ENCODE peak calls at places on chromosome 15, in six cellular contexts. I, Y, N, Z, U and W are unnamed samples.

GRCh38 chr15:75145027-75145841 is 56.4 kb upstream of the C15orf39 start:
- DNase-seq in I (no peak), Y (no peak), N (no peak), Z (no peak), U (no peak), W (peak)

GRCh38 chr15:61764141-61764540 is 296.1 kb downstream of the VPS13C start:
- DNase-seq in I (no peak), Y (no peak), N (no peak), Z (no peak), U (no peak), W (no peak)

GRCh38 chr15:29921130-29921601 is 98.9 kb upstream of the TJP1 start:
- DNase-seq in I (peak), Y (no peak), N (no peak), Z (peak), U (no peak), W (peak)

GRCh38 chr15:40803688-40804087 is 3.2 kb upstream of the ZFYVE19 start:
- DNase-seq in I (no peak), Y (no peak), N (no peak), Z (no peak), U (no peak), W (no peak)

GRCh38 chr15:41585140-41586047 is 26.4 kb downstream of the TYRO3 start:
- DNase-seq in I (no peak), Y (no peak), N (no peak), Z (peak), U (peak), W (no peak)

GRCh38 chr15:96264351-96264798 is 66.1 kb upstream of the NR2F2 start:
- DNase-seq in I (no peak), Y (no peak), N (no peak), Z (peak), U (no peak), W (no peak)

GRCh38 chr15:25439456-25439836 is 622 bp upstream of the UBE3A start:
- DNase-seq in I (no peak), Y (no peak), N (peak), Z (peak), U (no peak), W (no peak)

GRCh38 chr15:96329403-96329981 is 1.0 kb upstream of the NR2F2 start:
- DNase-seq in I (peak), Y (no peak), N (no peak), Z (no peak), U (no peak), W (no peak)

GRCh38 chr15:60389261-60390077 is 8.3 kb downstream of the ANXA2 start:
- DNase-seq in I (no peak), Y (no peak), N (no peak), Z (peak), U (no peak), W (no peak)

GRCh38 chr15:93028632-93029612 is 60.1 kb downstream of the RGMA start:
- DNase-seq in I (peak), Y (no peak), N (no peak), Z (peak), U (peak), W (peak)

GRCh38 chr15:52069559-52069958 is 43.0 kb downstream of the BCL2L10 start:
- DNase-seq in I (no peak), Y (no peak), N (no peak), Z (peak), U (no peak), W (no peak)

GRCh38 chr15:66569461-66570137 is 3.8 kb upstream of the LCTL start:
- DNase-seq in I (no peak), Y (no peak), N (no peak), Z (no peak), U (no peak), W (no peak)

GRCh38 chr15:91124155-91124554 is 24.1 kb downstream of the SV2B start:
- DNase-seq in I (no peak), Y (no peak), N (no peak), Z (no peak), U (no peak), W (no peak)

GRCh38 chr15:51083641-51084040 is 11.1 kb downstream of the TNFAIP8L3 start:
- DNase-seq in I (no peak), Y (no peak), N (no peak), Z (no peak), U (no peak), W (no peak)

GRCh38 chr15:90552162-90552928 is 22.6 kb downstream of the CRTC3 start:
- DNase-seq in I (no peak), Y (no peak), N (no peak), Z (no peak), U (no peak), W (no peak)

GRCh38 chr15:74337607-74338211 is 29.7 kb downstream of the CYP11A1 start:
- DNase-seq in I (peak), Y (no peak), N (no peak), Z (no peak), U (no peak), W (peak)

GRCh38 chr15:98443483-98443882 is 204.9 kb upstream of the IGF1R start:
- DNase-seq in I (no peak), Y (no peak), N (no peak), Z (no peak), U (no peak), W (no peak)

GRCh38 chr15:70488941-70489848 is 274.2 kb downstream of the UACA start:
- DNase-seq in I (no peak), Y (no peak), N (no peak), Z (no peak), U (peak), W (no peak)

GRCh38 chr15:90558182-90558581 is 28.5 kb downstream of the CRTC3 start:
- DNase-seq in I (no peak), Y (no peak), N (no peak), Z (no peak), U (no peak), W (no peak)

GRCh38 chr15:97129684-97130083 is 799.2 kb downstream of the NR2F2 start:
- DNase-seq in I (no peak), Y (no peak), N (no peak), Z (no peak), U (no peak), W (no peak)

GRCh38 chr15:41849204-41849603 is 10.6 kb downstream of the PLA2G4B start:
- DNase-seq in I (no peak), Y (no peak), N (no peak), Z (peak), U (no peak), W (no peak)

GRCh38 chr15:77944002-77944867 is 133.3 kb downstream of the TBC1D2B start:
- DNase-seq in I (peak), Y (peak), N (peak), Z (peak), U (peak), W (no peak)

GRCh38 chr15:36527512-36528162 is 51.8 kb upstream of the CDIN1 start:
- DNase-seq in I (no peak), Y (no peak), N (no peak), Z (no peak), U (no peak), W (no peak)

GRCh38 chr15:26023231-26023630 is 160.1 kb upstream of the ATP10A start:
- DNase-seq in I (no peak), Y (no peak), N (no peak), Z (no peak), U (no peak), W (no peak)

GRCh38 chr15:101027273-101027901 is 108.2 kb downstream of the LRRK1 start:
- DNase-seq in I (peak), Y (no peak), N (no peak), Z (no peak), U (no peak), W (peak)

GRCh38 chr15:83746231-83746630 is 92.3 kb downstream of the ADAMTSL3 start:
- DNase-seq in I (no peak), Y (no peak), N (no peak), Z (peak), U (no peak), W (no peak)

GRCh38 chr15:83747718-83748110 is 93.8 kb downstream of the ADAMTSL3 start:
- DNase-seq in I (no peak), Y (no peak), N (no peak), Z (no peak), U (no peak), W (no peak)

GRCh38 chr15:83745771-83746170 is 91.8 kb downstream of the ADAMTSL3 start:
- DNase-seq in I (no peak), Y (no peak), N (no peak), Z (no peak), U (no peak), W (no peak)

GRCh38 chr15:83747050-83747717 is 93.3 kb downstream of the ADAMTSL3 start:
- DNase-seq in I (no peak), Y (no peak), N (no peak), Z (peak), U (no peak), W (no peak)
- TF ChIP-seq CTCF in I (peak), Y (peak), N (no peak), Z (peak), U (no peak), W (peak)

DNA sequence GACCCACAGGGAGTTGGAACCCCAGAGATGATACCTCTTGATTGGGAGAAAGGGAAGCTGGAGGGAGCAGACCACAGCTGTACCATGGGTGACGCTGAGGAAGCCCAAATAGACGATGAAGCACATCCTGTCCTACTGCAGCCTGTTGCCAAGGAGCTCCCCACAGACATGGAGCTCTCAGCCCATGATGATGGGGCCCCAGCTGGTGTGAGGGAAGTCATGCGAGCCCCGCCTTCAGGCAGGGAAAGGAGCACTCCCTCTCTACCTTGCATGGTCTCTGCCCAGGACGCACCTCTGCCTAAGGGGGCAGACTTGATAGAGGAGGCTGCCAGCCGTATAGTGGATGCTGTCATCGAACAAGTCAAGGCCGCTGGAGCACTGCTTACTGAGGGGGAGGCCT is 201.1 kb downstream of the AKAP13 start:
- DNase-seq in I (peak), Y (no peak), N (peak), Z (no peak), U (peak), W (no peak)
- TF ChIP-seq CTCF in I (no peak), Y (no peak), N (no peak), Z (no peak), U (no peak), W (no peak)

GRCh38 chr15:32852771-32853170 is 135.0 kb downstream of the GREM1 start:
- DNase-seq in I (no peak), Y (no peak), N (no peak), Z (no peak), U (no peak), W (no peak)

GRCh38 chr15:32856753-32857152 is 138.9 kb downstream of the GREM1 start:
- DNase-seq in I (no peak), Y (no peak), N (no peak), Z (no peak), U (no peak), W (no peak)

GRCh38 chr15:32853667-32854066 is 135.9 kb downstream of the GREM1 start:
- DNase-seq in I (no peak), Y (no peak), N (no peak), Z (no peak), U (no peak), W (no peak)

GRCh38 chr15:32857732-32858131 is 139.9 kb downstream of the GREM1 start:
- DNase-seq in I (no peak), Y (no peak), N (no peak), Z (no peak), U (no peak), W (no peak)

GRCh38 chr15:32855942-32856341 is 138.1 kb downstream of the GREM1 start:
- DNase-seq in I (no peak), Y (no peak), N (no peak), Z (peak), U (no peak), W (no peak)
- TF ChIP-seq CTCF in I (no peak), Y (no peak), N (no peak), Z (no peak), U (no peak), W (no peak)

DNA sequence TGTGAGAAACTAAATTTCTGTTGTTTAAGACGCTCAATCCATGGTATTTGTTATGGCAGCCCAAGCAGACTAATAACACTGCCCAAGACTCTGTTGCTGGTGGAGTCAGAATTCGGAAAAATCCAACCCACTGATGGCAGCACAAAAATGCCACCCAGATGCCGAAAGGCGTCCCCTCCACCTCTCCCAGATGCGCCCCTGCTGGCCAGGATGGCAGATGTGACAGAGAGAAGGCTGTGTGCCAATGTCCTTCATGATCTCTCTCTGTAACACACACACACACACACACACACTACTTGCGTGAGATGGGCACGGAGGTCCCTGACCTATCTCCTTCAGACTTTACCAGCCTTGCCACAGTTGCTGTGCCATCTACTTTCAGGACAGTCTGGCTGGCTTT is 10.9 kb upstream of the LYSMD4 start:
- DNase-seq in I (no peak), Y (no peak), N (no peak), Z (no peak), U (no peak), W (no peak)
- TF ChIP-seq CTCF in I (no peak), Y (no peak), N (peak), Z (no peak), U (no peak), W (no peak)

GRCh38 chr15:80916056-80916455 is 73.6 kb downstream of the MESD start:
- DNase-seq in I (no peak), Y (no peak), N (no peak), Z (no peak), U (no peak), W (no peak)

GRCh38 chr15:80918440-80918839 is 71.2 kb downstream of the MESD start:
- DNase-seq in I (no peak), Y (no peak), N (no peak), Z (peak), U (no peak), W (no peak)

GRCh38 chr15:80913541-80913940 is 76.1 kb downstream of the MESD start:
- DNase-seq in I (no peak), Y (no peak), N (no peak), Z (no peak), U (no peak), W (no peak)

GRCh38 chr15:80912673-80913072 is 76.9 kb downstream of the MESD start:
- DNase-seq in I (no peak), Y (no peak), N (no peak), Z (no peak), U (no peak), W (no peak)

GRCh38 chr15:80915462-80915861 is 74.2 kb downstream of the MESD start:
- DNase-seq in I (no peak), Y (no peak), N (no peak), Z (no peak), U (no peak), W (no peak)
- TF ChIP-seq CTCF in I (no peak), Y (no peak), N (no peak), Z (no peak), U (no peak), W (no peak)

GRCh38 chr15:80730931-80731330 is 35.8 kb downstream of the ABHD17C start:
- DNase-seq in I (no peak), Y (no peak), N (no peak), Z (no peak), U (no peak), W (no peak)

GRCh38 chr15:80735344-80735743 is 40.2 kb downstream of the ABHD17C start:
- DNase-seq in I (no peak), Y (no peak), N (no peak), Z (no peak), U (no peak), W (no peak)

GRCh38 chr15:80730395-80730794 is 35.3 kb downstream of the ABHD17C start:
- DNase-seq in I (no peak), Y (no peak), N (no peak), Z (no peak), U (no peak), W (no peak)

GRCh38 chr15:80732148-80732547 is 37.0 kb downstream of the ABHD17C start:
- DNase-seq in I (no peak), Y (no peak), N (no peak), Z (no peak), U (no peak), W (no peak)

DNA sequence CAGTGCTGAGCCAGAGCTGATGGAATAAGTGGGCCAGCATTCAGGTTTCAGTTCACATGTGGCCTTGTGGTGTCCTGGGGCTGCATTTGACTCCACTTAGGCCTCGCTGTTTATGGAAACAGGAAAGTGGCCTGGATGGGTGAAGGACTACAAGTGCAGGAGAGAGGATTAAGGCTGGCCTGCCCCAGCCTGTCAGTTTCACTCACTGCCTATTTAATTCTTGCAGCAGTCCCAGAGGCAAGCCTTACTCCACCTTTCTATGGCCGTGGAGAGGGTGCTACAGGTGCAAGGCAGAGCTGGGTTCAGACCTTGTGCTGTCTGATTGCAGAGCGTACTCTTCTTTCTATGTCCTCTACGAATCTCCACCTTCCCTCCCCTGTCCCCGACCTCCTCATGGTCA is 37.7 kb downstream of the ABHD17C start:
- DNase-seq in I (no peak), Y (no peak), N (no peak), Z (no peak), U (no peak), W (no peak)
- TF ChIP-seq CTCF in I (no peak), Y (no peak), N (no peak), Z (no peak), U (no peak), W (no peak)

DNA sequence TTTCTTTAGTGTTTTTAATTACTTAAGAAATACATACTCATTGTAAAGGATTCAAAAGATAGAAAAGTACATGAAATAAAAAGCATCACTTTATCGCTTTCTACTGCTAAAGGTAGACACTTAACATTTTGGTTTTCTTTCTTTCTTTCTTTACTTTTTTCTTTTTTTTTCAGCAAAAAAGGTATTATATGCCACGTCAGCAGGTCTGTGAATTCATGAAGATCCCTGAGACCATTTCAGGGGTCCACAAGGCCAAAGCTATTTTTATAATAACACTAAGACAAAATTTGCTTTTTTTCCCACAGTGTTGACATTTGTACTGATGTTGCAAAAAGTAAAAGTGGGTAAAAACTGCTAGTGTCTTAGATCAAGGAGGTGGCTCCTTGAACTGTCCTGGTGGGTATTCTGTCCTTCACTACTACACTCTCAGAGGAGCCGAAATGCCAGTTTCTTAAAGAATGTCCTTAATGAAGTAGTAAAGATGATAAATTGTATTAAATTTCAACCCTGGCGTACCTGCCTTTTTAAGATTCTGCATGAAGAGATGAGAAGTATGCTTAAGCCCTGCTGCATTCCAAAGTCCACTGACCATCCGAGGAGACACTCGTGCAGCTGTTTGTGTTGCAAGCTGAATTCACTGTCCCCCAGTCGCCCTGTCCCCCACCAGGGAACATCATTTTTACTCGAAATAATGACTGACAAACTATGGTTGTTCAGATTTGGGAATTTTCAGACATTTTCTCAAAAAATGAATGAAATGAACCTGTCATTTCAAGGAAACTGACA is 106.7 kb upstream of the PIAS1 start:
- DNase-seq in I (no peak), Y (no peak), N (no peak), Z (no peak), U (no peak), W (no peak)
- TF ChIP-seq CTCF in I (no peak), Y (no peak), N (no peak), Z (no peak), U (no peak), W (no peak)

DNA sequence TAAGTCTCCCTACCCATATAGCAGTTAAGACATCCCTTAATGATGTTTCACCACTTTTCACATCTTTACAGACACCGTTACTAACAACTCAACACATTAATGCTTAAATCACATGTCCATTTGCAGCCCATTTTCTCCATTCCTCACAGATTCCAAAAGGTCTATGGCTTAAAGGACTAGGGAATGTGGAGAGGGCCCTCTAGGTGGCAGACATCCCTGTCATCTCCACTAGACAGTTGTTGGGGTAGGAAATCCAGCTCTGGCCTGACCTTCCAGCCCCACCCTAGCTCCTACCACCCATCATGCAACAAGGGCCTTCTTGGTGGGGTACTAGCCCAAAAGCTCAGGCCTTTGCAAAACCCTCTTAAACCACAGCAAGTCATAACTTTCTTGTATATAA is 25.2 kb downstream of the CPEB1 start:
- DNase-seq in I (no peak), Y (no peak), N (no peak), Z (no peak), U (no peak), W (no peak)
- TF ChIP-seq CTCF in I (no peak), Y (no peak), N (peak), Z (peak), U (no peak), W (peak)

GRCh38 chr15:82950295-82950694 is 2.2 kb downstream of the HOMER2 start:
- DNase-seq in I (no peak), Y (no peak), N (no peak), Z (no peak), U (no peak), W (no peak)
- TF ChIP-seq CTCF in I (no peak), Y (no peak), N (no peak), Z (no peak), U (no peak), W (no peak)